ENCODE peak calls at places on chromosomes 4 and X, in ten cellular contexts. Q is A549; T is IMR-90; I is heart right ventricle; G is naive thymus-derived CD4-positive, alpha-beta T cell; B is tibial artery; K is cardiac muscle cell; W is Peyer's patch; D is heart left ventricle; N is lower lobe of right lung. C is an unnamed sample.
A peak's percentile ranks its signal among the peaks of the same experiment; 100 is the strongest.

GRCh38 chr4:33316033-33316432 is 2595.9 kb downstream of the PCDH7 start:
- DNase-seq in Q (no peak), T (no peak), I (no peak), G (no peak), B (no peak), K (peak; percentile 0), W (no peak), D (no peak), N (no peak), C (no peak)

GRCh38 chr4:14994242-14994641 is 8.0 kb upstream of the CPEB2 start:
- DNase-seq in Q (no peak), T (peak; percentile 31), I (no peak), G (no peak), B (no peak), K (peak; percentile 33), W (no peak), D (no peak), N (no peak), C (no peak)

GRCh38 chrX:100864967-100865366 is 9.2 kb downstream of the NOX1 start:
- DNase-seq in Q (no peak), T (peak; percentile 57), I (no peak), G (no peak), B (no peak), K (peak; percentile 34), W (no peak), D (no peak), N (no peak), C (no peak)

GRCh38 chr4:11791808-11792207 is 363.1 kb upstream of the HS3ST1 start:
- DNase-seq in Q (no peak), T (no peak), I (no peak), G (no peak), B (no peak), K (no peak), W (no peak), D (no peak), N (no peak), C (no peak)

GRCh38 chrX:53713987-53714579 is 27.6 kb upstream of the HUWE1 start:
- DNase-seq in Q (no peak), T (peak; percentile 4), I (no peak), G (peak; percentile 21), B (no peak), K (no peak), W (no peak), D (no peak), N (no peak), C (no peak)

GRCh38 chr4:86033171-86033570 is 326.7 kb downstream of the MAPK10 start:
- DNase-seq in Q (no peak), T (peak; percentile 41), I (peak; percentile 25), G (no peak), B (peak; percentile 78), K (peak; percentile 94), W (no peak), D (peak; percentile 61), N (peak; percentile 48), C (no peak)

GRCh38 chr4:2059034-2059725 is at the start of gene NAT8L:
- DNase-seq in Q (peak; percentile 48), T (no peak), I (peak; percentile 13), G (no peak), B (no peak), K (peak; percentile 27), W (no peak), D (peak; percentile 54), N (peak; percentile 60), C (no peak)

GRCh38 chrX:84735025-84735424 is 232.8 kb upstream of the HDX start:
- DNase-seq in Q (no peak), T (peak; percentile 33), I (no peak), G (no peak), B (no peak), K (no peak), W (no peak), D (no peak), N (no peak), C (no peak)

GRCh38 chrX:134546187-134546586 is 86.2 kb downstream of the HPRT1 start:
- DNase-seq in Q (no peak), T (no peak), I (no peak), G (no peak), B (no peak), K (peak; percentile 21), W (no peak), D (no peak), N (no peak), C (no peak)

GRCh38 chr4:18533262-18533775 is 511.8 kb upstream of the LCORL start:
- DNase-seq in Q (no peak), T (no peak), I (no peak), G (no peak), B (no peak), K (no peak), W (no peak), D (no peak), N (no peak), C (no peak)

GRCh38 chr4:129455462-129455861 is 359.5 kb downstream of the C4orf33 start:
- DNase-seq in Q (no peak), T (no peak), I (no peak), G (no peak), B (no peak), K (peak; percentile 1), W (no peak), D (no peak), N (no peak), C (no peak)

GRCh38 chr4:165184220-165184619 is 23.1 kb upstream of the KLHL2 start:
- DNase-seq in Q (no peak), T (no peak), I (no peak), G (no peak), B (no peak), K (peak; percentile 48), W (no peak), D (no peak), N (no peak), C (no peak)

GRCh38 chrX:13064599-13065143 is 20.3 kb upstream of the FAM9C start:
- DNase-seq in Q (peak; percentile 8), T (peak; percentile 46), I (no peak), G (no peak), B (peak; percentile 65), K (peak; percentile 85), W (no peak), D (no peak), N (no peak), C (no peak)

GRCh38 chrX:77493677-77494553 is 46.7 kb downstream of the FGF16 start:
- DNase-seq in Q (no peak), T (peak; percentile 88), I (no peak), G (no peak), B (no peak), K (peak; percentile 53), W (no peak), D (no peak), N (no peak), C (no peak)

GRCh38 chrX:153922932-153923857 is 2.9 kb downstream of the ARHGAP4 start:
- DNase-seq in Q (peak; percentile 69), T (peak; percentile 58), I (peak; percentile 82), G (no peak), B (peak; percentile 83), K (peak; percentile 75), W (peak; percentile 54), D (peak; percentile 87), N (peak; percentile 78), C (no peak)

GRCh38 chrX:65589304-65589703 is 54.7 kb upstream of the LAS1L start:
- DNase-seq in Q (no peak), T (no peak), I (no peak), G (no peak), B (no peak), K (no peak), W (no peak), D (no peak), N (no peak), C (no peak)
- H3K4me1 ChIP-seq in Q (no peaks in the 10 kb centered on the region), T (no peaks in the 10 kb centered on the region), I (no peaks in the 10 kb centered on the region), G (no peaks in the 10 kb centered on the region), B (no peaks in the 10 kb centered on the region), K (no peaks in the 10 kb centered on the region), W (peaks cover 8% of the 10 kb centered on the region), D (no peaks in the 10 kb centered on the region), N (peaks cover 4% of the 10 kb centered on the region), C (no peaks in the 10 kb centered on the region)

DNA sequence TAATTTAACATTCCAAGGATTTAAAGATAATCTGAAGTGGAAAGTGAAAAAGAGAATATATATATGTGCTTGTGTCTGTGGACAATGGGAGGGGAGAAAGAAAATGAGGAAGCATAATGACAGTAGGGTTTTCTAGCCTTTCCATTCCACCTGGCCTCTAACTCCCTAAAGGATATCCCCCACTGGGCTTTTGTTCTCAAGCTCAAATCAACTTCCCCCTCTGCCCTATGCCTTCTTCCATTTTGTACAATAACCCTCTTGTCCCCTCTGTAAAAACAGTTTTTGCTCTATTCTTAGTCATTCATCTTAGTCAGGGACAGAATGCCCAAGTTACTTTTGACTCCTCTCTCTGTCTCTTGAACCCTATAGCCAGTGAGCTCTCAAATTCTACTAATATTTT is 23.6 kb downstream of the ANTXR2 start:
- DNase-seq in Q (no peak), T (no peak), I (no peak), G (no peak), B (no peak), K (no peak), W (no peak), D (no peak), N (no peak), C (no peak)
- H3K27ac ChIP-seq in Q (no peak overlapping the region), T (no peak overlapping the region), I (no peak overlapping the region), G (no peak overlapping the region), B (peak overlapping the region; percentile 60), K (no peak overlapping the region), W (no peak overlapping the region), D (no peak overlapping the region), N (no peak overlapping the region), C (no peak overlapping the region)

GRCh38 chr4:184455299-184455698 is 19.1 kb downstream of the IRF2 start:
- DNase-seq in Q (no peak), T (no peak), I (no peak), G (no peak), B (no peak), K (no peak), W (no peak), D (no peak), N (no peak), C (no peak)

GRCh38 chr4:184456337-184456736 is 18.0 kb downstream of the IRF2 start:
- DNase-seq in Q (no peak), T (no peak), I (no peak), G (no peak), B (no peak), K (no peak), W (no peak), D (no peak), N (no peak), C (no peak)

GRCh38 chr4:184451726-184452125 is 22.6 kb downstream of the IRF2 start:
- DNase-seq in Q (no peak), T (no peak), I (no peak), G (no peak), B (no peak), K (no peak), W (no peak), D (no peak), N (no peak), C (no peak)

GRCh38 chr4:184450743-184451142 is 23.6 kb downstream of the IRF2 start:
- DNase-seq in Q (no peak), T (no peak), I (no peak), G (no peak), B (no peak), K (no peak), W (no peak), D (no peak), N (no peak), C (no peak)

GRCh38 chr4:184453402-184454160 is 20.8 kb downstream of the IRF2 start:
- DNase-seq in Q (no peak), T (peak; percentile 95), I (no peak), G (peak; percentile 77), B (no peak), K (peak; percentile 82), W (peak; percentile 67), D (no peak), N (no peak), C (peak; percentile 43)
- H3K4me1 ChIP-seq in Q (no peaks in the 10 kb centered on the region), T (peaks cover 20% of the 10 kb centered on the region), I (peaks cover 72% of the 10 kb centered on the region), G (peaks cover 18% of the 10 kb centered on the region), B (no peaks in the 10 kb centered on the region), K (peaks cover 7% of the 10 kb centered on the region), W (peaks cover 52% of the 10 kb centered on the region), D (peaks cover 48% of the 10 kb centered on the region), N (peaks cover 73% of the 10 kb centered on the region), C (peaks cover 77% of the 10 kb centered on the region)

GRCh38 chr4:94544811-94545210 is 93.1 kb downstream of the PDLIM5 start:
- DNase-seq in Q (no peak), T (peak; percentile 30), I (no peak), G (no peak), B (no peak), K (no peak), W (no peak), D (no peak), N (no peak), C (no peak)
- H3K27ac ChIP-seq in Q (peak overlapping the region; percentile 60), T (peak overlapping the region; percentile 39), I (peak overlapping the region; percentile 1), G (no peak overlapping the region), B (peak overlapping the region; percentile 34), K (peak overlapping the region; percentile 52), W (no peak overlapping the region), D (peak overlapping the region; percentile 89), N (no peak overlapping the region), C (no peak overlapping the region)

C was measured in CD8-positive, alpha-beta memory T cell.